ENCODE peak calls at places on chromosome 19, in eight cellular contexts. P is AG04450; C is BE2C; H is MCF 10A; E is Panc1; K is epithelial cell of proximal tubule; J is 8988T; S is stimulated activated CD4-positive, alpha-beta T cell treated with anti-CD3 and anti-CD28 coated beads, Interleukin-1b, Interleukin-23, amount 100 ng/mL, for 1 hour. M is an unnamed sample.

GRCh38 chr19:18418725-18419194 is 438 bp upstream of the SSBP4 start:
- DNase-seq in P (no peak), C (no peak), H (no peak), E (no peak), K (no peak), J (no peak), S (no peak), M (no peak)

GRCh38 chr19:2560369-2560768 is 84.4 kb downstream of the GADD45B start:
- DNase-seq in P (no peak), C (no peak), H (no peak), E (no peak), K (no peak), J (no peak), S (no peak), M (no peak)

GRCh38 chr19:14418743-14419037 is 451 bp downstream of the DDX39A start:
- DNase-seq in P (no peak), C (no peak), H (no peak), E (no peak), K (no peak), J (no peak), S (no peak), M (no peak)

GRCh38 chr19:32651729-32652140 is 23.2 kb downstream of the ANKRD27 start:
- DNase-seq in P (no peak), C (peak), H (no peak), E (no peak), K (no peak), J (peak), S (no peak), M (no peak)

GRCh38 chr19:35204799-35205732 is 23.5 kb downstream of the FAM187B start:
- DNase-seq in P (no peak), C (no peak), H (no peak), E (no peak), K (no peak), J (no peak), S (no peak), M (no peak)

GRCh38 chr19:2239173-2239572 is 2.5 kb downstream of the SF3A2 start:
- DNase-seq in P (no peak), C (no peak), H (no peak), E (no peak), K (no peak), J (no peak), S (no peak), M (no peak)

GRCh38 chr19:19051478-19052213 is 12.1 kb upstream of the SLC25A42 start:
- DNase-seq in P (no peak), C (no peak), H (no peak), E (no peak), K (no peak), J (no peak), S (no peak), M (no peak)

GRCh38 chr19:46603752-46604241 is 2.7 kb downstream of the CALM3 start:
- DNase-seq in P (no peak), C (no peak), H (no peak), E (no peak), K (no peak), J (no peak), S (no peak), M (no peak)

GRCh38 chr19:6062274-6062673 is 48.0 kb downstream of the RFX2 start:
- DNase-seq in P (no peak), C (no peak), H (no peak), E (no peak), K (no peak), J (no peak), S (no peak), M (no peak)

GRCh38 chr19:55958356-55958755 is 10.7 kb downstream of the NLRP8 start:
- DNase-seq in P (no peak), C (no peak), H (no peak), E (peak), K (no peak), J (no peak), S (no peak), M (no peak)

GRCh38 chr19:21052902-21053301 is 29.1 kb upstream of the ZNF714 start:
- DNase-seq in P (no peak), C (no peak), H (no peak), E (no peak), K (no peak), J (no peak), S (no peak), M (no peak)

GRCh38 chr19:6674868-6675305 is 4.9 kb upstream of the TNFSF14 start:
- DNase-seq in P (no peak), C (no peak), H (peak), E (no peak), K (no peak), J (peak), S (peak), M (no peak)

GRCh38 chr19:38640368-38640767 is 7.1 kb upstream of the ACTN4 start:
- DNase-seq in P (no peak), C (no peak), H (peak), E (no peak), K (no peak), J (no peak), S (no peak), M (no peak)

GRCh38 chr19:41264581-41265375 is 606 bp downstream of the HNRNPUL1 start:
- DNase-seq in P (no peak), C (peak), H (peak), E (no peak), K (no peak), J (no peak), S (no peak), M (no peak)

GRCh38 chr19:29714371-29714952 is 599 bp downstream of the C19orf12 start:
- DNase-seq in P (no peak), C (no peak), H (no peak), E (no peak), K (no peak), J (no peak), S (no peak), M (no peak)

GRCh38 chr19:29667941-29668340 is 2.7 kb downstream of the PLEKHF1 start:
- DNase-seq in P (no peak), C (no peak), H (no peak), E (no peak), K (no peak), J (no peak), S (peak), M (no peak)

GRCh38 chr19:34676697-34677385 is at the start of gene SCGB2B2:
- DNase-seq in P (no peak), C (peak), H (no peak), E (no peak), K (peak), J (peak), S (peak), M (peak)

GRCh38 chr19:45352914-45353796 is 12.6 kb downstream of the KLC3 start:
- DNase-seq in P (no peak), C (peak), H (no peak), E (no peak), K (no peak), J (peak), S (no peak), M (no peak)

GRCh38 chr19:48487944-48488343 is 18.8 kb downstream of the CYTH2 start:
- DNase-seq in P (no peak), C (peak), H (peak), E (peak), K (no peak), J (peak), S (no peak), M (peak)

GRCh38 chr19:29268103-29268502 is 55.2 kb upstream of the UQCRFS1 start:
- DNase-seq in P (no peak), C (no peak), H (no peak), E (no peak), K (no peak), J (no peak), S (no peak), M (no peak)